ENCODE peak calls at places on chromosomes 3 and 15, in four cellular contexts. V is AML-193; S is stimulated activated CD4-positive, alpha-beta T cell treated with anti-CD3 and anti-CD28 coated beads, Interleukin-15, amount 100 ng/mL, for 1 hour; E is astrocyte of the spinal cord. A is an unnamed sample.

GRCh38 chr3:134242649-134243637 is 7.7 kb downstream of the RYK start:
- DNase-seq in V (peak), S (no peak), E (peak), A (no peak)

GRCh38 chr3:24447836-24448235 is 46.8 kb downstream of the THRB start:
- DNase-seq in V (no peak), S (no peak), E (no peak), A (no peak)

GRCh38 chr3:97821413-97821809 is 400 bp upstream of the CRYBG3 start:
- DNase-seq in V (no peak), S (peak), E (peak), A (no peak)

GRCh38 chr15:68617001-68617400 is 38.2 kb downstream of the CORO2B start:
- DNase-seq in V (no peak), S (no peak), E (no peak), A (no peak)

GRCh38 chr15:24772709-24773373 is 97.3 kb downstream of the NPAP1 start:
- DNase-seq in V (no peak), S (peak), E (peak), A (no peak)

GRCh38 chr3:195260286-195260905 is 10.6 kb downstream of the XXYLT1 start:
- DNase-seq in V (peak), S (no peak), E (no peak), A (no peak)

GRCh38 chr3:184525337-184526157 is 36.0 kb upstream of the EPHB3 start:
- DNase-seq in V (no peak), S (no peak), E (no peak), A (no peak)

GRCh38 chr15:76147906-76148553 is 88.2 kb downstream of the TMEM266 start:
- DNase-seq in V (no peak), S (peak), E (peak), A (no peak)

GRCh38 chr3:46926447-46926846 is 48.9 kb downstream of the PTH1R start:
- DNase-seq in V (no peak), S (no peak), E (no peak), A (no peak)

GRCh38 chr3:60304103-60304502 is 947.1 kb downstream of the FHIT start:
- DNase-seq in V (no peak), S (no peak), E (peak), A (no peak)

GRCh38 chr15:64035525-64035924 is 10.8 kb downstream of the DAPK2 start:
- DNase-seq in V (no peak), S (no peak), E (no peak), A (no peak)

GRCh38 chr3:160544837-160545236 is 20.5 kb downstream of the KPNA4 start:
- DNase-seq in V (no peak), S (no peak), E (peak), A (no peak)

GRCh38 chr3:143040264-143040879 is 39.0 kb downstream of the U2SURP start:
- DNase-seq in V (peak), S (no peak), E (peak), A (peak)

GRCh38 chr3:48128779-48129178 is 59.4 kb downstream of the CDC25A start:
- DNase-seq in V (no peak), S (no peak), E (no peak), A (no peak)

GRCh38 chr3:64667887-64668581 is 19.8 kb downstream of the ADAMTS9 start:
- DNase-seq in V (no peak), S (no peak), E (no peak), A (no peak)

GRCh38 chr3:187186801-187187421 is 10.4 kb upstream of the RTP1 start:
- DNase-seq in V (no peak), S (no peak), E (peak), A (no peak)

GRCh38 chr15:79004336-79004735 is 59.5 kb upstream of the CTSH start:
- DNase-seq in V (peak), S (no peak), E (peak), A (no peak)

GRCh38 chr15:51492528-51492927 is 130.0 kb downstream of the DMXL2 start:
- DNase-seq in V (no peak), S (no peak), E (no peak), A (peak)

GRCh38 chr3:87076951-87077350 is 86.0 kb upstream of the VGLL3 start:
- DNase-seq in V (no peak), S (no peak), E (peak), A (no peak)

GRCh38 chr3:31733234-31733667 is 200.5 kb downstream of the STT3B start:
- DNase-seq in V (no peak), S (no peak), E (no peak), A (no peak)

GRCh38 chr15:61511089-61511488 is 282.0 kb upstream of the RORA start:
- DNase-seq in V (no peak), S (no peak), E (no peak), A (no peak)

GRCh38 chr15:77622212-77622941 is 10.3 kb downstream of the LINGO1 start:
- DNase-seq in V (no peak), S (no peak), E (no peak), A (no peak)

GRCh38 chr3:168096210-168096795 is 579 bp upstream of the GOLIM4 start:
- DNase-seq in V (peak), S (no peak), E (peak), A (peak)

GRCh38 chr3:11601446-11602241 is 42.1 kb downstream of the VGLL4 start:
- DNase-seq in V (no peak), S (no peak), E (peak), A (no peak)

GRCh38 chr3:114624676-114625181 is 330.9 kb downstream of the TIGIT start:
- DNase-seq in V (no peak), S (no peak), E (peak), A (peak)